ENCODE peak calls at places on chromosomes 4 and X, in eight cellular contexts. L is body of pancreas; K is fibroblast of lung; W is effector memory CD4-positive, alpha-beta T cell; I is GM23338; P is ovary; H is tibial artery; M is neuronal stem cell. A is an unnamed sample. For H3K4me1, the result is how much of the 10 kb centered on the place peaks cover.

GRCh38 chr4:87551361-87551760 is 22.2 kb upstream of the SPARCL1 start:
- DNase-seq in L (no peak), K (no peak), W (no peak), I (no peak), P (no peak), H (no peak), M (no peak), A (no peak)

GRCh38 chr4:27463816-27464215 is 603.2 kb downstream of the STIM2 start:
- DNase-seq in L (no peak), K (peak), W (no peak), I (no peak), P (no peak), H (no peak), M (no peak), A (no peak)

GRCh38 chr4:20252656-20253271 is 1.1 kb downstream of the SLIT2 start:
- DNase-seq in L (peak), K (peak), W (no peak), I (peak), P (peak), H (peak), M (peak), A (no peak)

GRCh38 chr4:122732329-122733026 is at the start of gene BBS12:
- DNase-seq in L (peak), K (peak), W (peak), I (peak), P (peak), H (peak), M (peak), A (peak)

GRCh38 chr4:2935762-2936743 is 27.2 kb downstream of the NOP14 start:
- DNase-seq in L (peak), K (peak), W (peak), I (no peak), P (no peak), H (peak), M (no peak), A (no peak)

GRCh38 chrX:120671963-120672362 is 42.1 kb upstream of the C1GALT1C1 start:
- DNase-seq in L (no peak), K (peak), W (no peak), I (no peak), P (no peak), H (no peak), M (no peak), A (no peak)

GRCh38 chr4:136557396-136557795 is 974.9 kb downstream of the PCDH18 start:
- DNase-seq in L (no peak), K (no peak), W (no peak), I (no peak), P (no peak), H (no peak), M (no peak), A (no peak)

GRCh38 chrX:18951032-18951431 is 32.9 kb downstream of the PHKA2 start:
- DNase-seq in L (no peak), K (no peak), W (no peak), I (peak), P (no peak), H (no peak), M (no peak), A (no peak)

GRCh38 chrX:153881281-153881680 is 4.7 kb downstream of the L1CAM start:
- DNase-seq in L (no peak), K (no peak), W (no peak), I (no peak), P (no peak), H (no peak), M (no peak), A (no peak)

GRCh38 chr4:184534511-184535391 is 60.4 kb upstream of the IRF2 start:
- DNase-seq in L (no peak), K (peak), W (no peak), I (peak), P (no peak), H (no peak), M (no peak), A (no peak)

GRCh38 chr4:183356173-183356825 is 34.1 kb upstream of the CLDN24 start:
- DNase-seq in L (no peak), K (no peak), W (no peak), I (no peak), P (no peak), H (no peak), M (no peak), A (no peak)

GRCh38 chr4:41620594-41621256 is 82.8 kb downstream of the LIMCH1 start:
- DNase-seq in L (no peak), K (no peak), W (no peak), I (peak), P (no peak), H (peak), M (no peak), A (no peak)

GRCh38 chr4:61501812-61502211 is 301.7 kb downstream of the ADGRL3 start:
- DNase-seq in L (no peak), K (no peak), W (no peak), I (no peak), P (no peak), H (no peak), M (no peak), A (no peak)

GRCh38 chr4:155616112-155616511 is 50.5 kb upstream of the GUCY1A1 start:
- DNase-seq in L (no peak), K (no peak), W (no peak), I (no peak), P (no peak), H (no peak), M (no peak), A (no peak)

GRCh38 chr4:145531193-145531592 is 49.5 kb downstream of the SMAD1 start:
- DNase-seq in L (peak), K (no peak), W (no peak), I (no peak), P (no peak), H (no peak), M (no peak), A (no peak)

GRCh38 chrX:39899876-39900787 is 197.6 kb downstream of the BCOR start:
- DNase-seq in L (no peak), K (no peak), W (no peak), I (no peak), P (no peak), H (no peak), M (no peak), A (no peak)

GRCh38 chr4:3369781-3370660 is 71.7 kb upstream of the HGFAC start:
- DNase-seq in L (no peak), K (peak), W (peak), I (peak), P (no peak), H (no peak), M (peak), A (no peak)

GRCh38 chrX:37862851-37863250 is 15.5 kb upstream of the DYNLT3 start:
- DNase-seq in L (no peak), K (no peak), W (no peak), I (no peak), P (no peak), H (no peak), M (no peak), A (no peak)

GRCh38 chrX:150984164-150984824 is 1.2 kb downstream of the HMGB3 start:
- DNase-seq in L (no peak), K (no peak), W (no peak), I (no peak), P (no peak), H (no peak), M (peak), A (peak)

GRCh38 chr4:124903995-124904722 is 191.6 kb upstream of the ANKRD50 start:
- DNase-seq in L (peak), K (peak), W (no peak), I (peak), P (peak), H (no peak), M (no peak), A (no peak)

GRCh38 chr4:74874785-74875367 is 58.0 kb upstream of the PARM1 start:
- DNase-seq in L (peak), K (peak), W (no peak), I (peak), P (no peak), H (no peak), M (peak), A (peak)

GRCh38 chr4:141065872-141066271 is 67.4 kb downstream of the RNF150 start:
- DNase-seq in L (no peak), K (peak), W (no peak), I (no peak), P (no peak), H (no peak), M (no peak), A (no peak)

GRCh38 chrX:51461053-51462050 is 35.0 kb downstream of the NUDT11 start:
- DNase-seq in L (no peak), K (peak), W (no peak), I (peak), P (no peak), H (no peak), M (peak), A (no peak)

GRCh38 chr4:170420255-170420693 is 330.5 kb upstream of the AADAT start:
- DNase-seq in L (no peak), K (peak), W (no peak), I (no peak), P (no peak), H (no peak), M (no peak), A (no peak)

GRCh38 chr4:17511950-17512795 is at the start of gene QDPR:
- DNase-seq in L (peak), K (peak), W (peak), I (peak), P (peak), H (peak), M (peak), A (peak)

GRCh38 chr4:186298034-186298647 is 32.2 kb downstream of the F11 start:
- DNase-seq in L (no peak), K (no peak), W (no peak), I (peak), P (no peak), H (no peak), M (no peak), A (no peak)

GRCh38 chr4:156968479-156968984 is 3.1 kb downstream of the PDGFC start:
- DNase-seq in L (peak), K (peak), W (no peak), I (peak), P (peak), H (peak), M (peak), A (peak)

GRCh38 chr4:145887241-145887964 is 51.2 kb downstream of the ZNF827 start:
- DNase-seq in L (no peak), K (peak), W (no peak), I (peak), P (peak), H (no peak), M (no peak), A (no peak)

GRCh38 chrX:40083120-40083978 is 14.4 kb downstream of the BCOR start:
- DNase-seq in L (peak), K (no peak), W (no peak), I (peak), P (peak), H (no peak), M (no peak), A (no peak)

GRCh38 chr4:36719425-36719824 is 438.0 kb downstream of the DTHD1 start:
- DNase-seq in L (no peak), K (no peak), W (no peak), I (peak), P (no peak), H (no peak), M (no peak), A (no peak)

GRCh38 chrX:152138388-152138784 is at the start of gene MAGEA10:
- DNase-seq in L (no peak), K (no peak), W (no peak), I (no peak), P (no peak), H (no peak), M (no peak), A (no peak)

GRCh38 chrX:71053217-71053621 is 14.9 kb downstream of the SNX12 start:
- DNase-seq in L (peak), K (peak), W (peak), I (peak), P (no peak), H (no peak), M (peak), A (no peak)

GRCh38 chrX:63652086-63652775 is 132.8 kb downstream of the ARHGEF9 start:
- DNase-seq in L (no peak), K (no peak), W (no peak), I (no peak), P (no peak), H (no peak), M (no peak), A (no peak)

GRCh38 chr4:8107146-8107657 is 51.4 kb downstream of the ABLIM2 start:
- DNase-seq in L (no peak), K (no peak), W (no peak), I (no peak), P (no peak), H (no peak), M (no peak), A (no peak)
- H3K4me1 ChIP-seq in L (under half), K (under half), W (under half), I (under half), P (under half), H (under half), M (under half), A (under half)

GRCh38 chrX:45801554-45801953 is 600.9 kb upstream of the DIPK2B start:
- DNase-seq in L (no peak), K (peak), W (no peak), I (peak), P (peak), H (no peak), M (no peak), A (no peak)
- H3K4me1 ChIP-seq in L (under half), K (under half), W (under half), I (half or more), P (under half), H (under half), M (under half), A (under half)

DNA sequence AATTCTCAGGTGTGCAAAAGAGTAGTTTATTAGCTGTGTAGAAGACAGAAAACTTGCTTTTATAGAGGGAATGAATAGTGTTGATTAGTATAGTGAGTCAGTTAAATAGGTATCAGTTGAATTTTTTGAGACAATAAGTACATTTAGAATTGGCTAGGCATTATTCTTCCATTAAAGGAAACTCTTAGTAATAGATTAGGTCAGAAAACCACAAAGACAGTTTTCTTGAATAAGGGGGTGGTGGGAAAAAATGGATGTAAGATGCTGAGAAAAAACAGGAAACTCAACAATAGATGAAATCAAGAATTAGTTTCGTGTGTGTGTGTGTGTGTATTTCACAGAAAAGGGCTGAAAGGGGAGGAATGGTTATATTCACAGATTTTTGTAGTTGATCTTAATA is 16.8 kb downstream of the CD38 start:
- DNase-seq in L (no peak), K (peak), W (no peak), I (no peak), P (no peak), H (no peak), M (no peak), A (no peak)
- H3K4me1 ChIP-seq in L (under half), K (under half), W (under half), I (under half), P (under half), H (under half), M (under half), A (under half)

GRCh38 chr4:4950891-4951290 is 68.4 kb downstream of the CYTL1 start:
- DNase-seq in L (no peak), K (no peak), W (no peak), I (no peak), P (no peak), H (no peak), M (no peak), A (no peak)

GRCh38 chr4:4945021-4945420 is 74.2 kb downstream of the CYTL1 start:
- DNase-seq in L (no peak), K (no peak), W (no peak), I (no peak), P (no peak), H (no peak), M (no peak), A (no peak)

GRCh38 chr4:4947721-4948120 is 71.5 kb downstream of the CYTL1 start:
- DNase-seq in L (no peak), K (no peak), W (no peak), I (no peak), P (no peak), H (no peak), M (no peak), A (no peak)

GRCh38 chr4:4946416-4946815 is 72.8 kb downstream of the CYTL1 start:
- DNase-seq in L (no peak), K (no peak), W (no peak), I (no peak), P (no peak), H (no peak), M (no peak), A (no peak)

GRCh38 chr4:4948370-4948769 is 70.9 kb downstream of the CYTL1 start:
- DNase-seq in L (no peak), K (no peak), W (no peak), I (no peak), P (no peak), H (no peak), M (no peak), A (no peak)
- H3K4me1 ChIP-seq in L (under half), K (under half), W (under half), I (under half), P (under half), H (under half), M (under half), A (under half)

GRCh38 chr4:66946761-66947160 is 598.5 kb downstream of the CENPC start:
- DNase-seq in L (no peak), K (no peak), W (no peak), I (no peak), P (no peak), H (no peak), M (no peak), A (no peak)
- H3K4me1 ChIP-seq in L (under half), K (under half), W (under half), I (under half), P (under half), H (under half), M (under half), A (under half)

DNA sequence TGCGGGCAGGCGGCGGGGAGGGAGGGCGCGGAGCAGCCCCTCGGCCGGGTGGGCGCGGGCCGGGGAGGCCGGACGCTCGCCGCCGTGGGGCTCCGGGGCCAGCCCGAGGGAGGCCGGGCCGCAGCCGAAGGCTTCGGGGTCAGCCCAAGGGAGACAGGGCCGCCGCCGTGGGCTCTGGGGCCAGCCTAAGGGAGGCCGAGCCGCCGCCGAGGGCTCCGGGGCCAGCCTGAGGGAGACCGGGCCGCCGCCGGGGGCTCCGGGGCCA is 251 bp downstream of the KIAA0232 start:
- DNase-seq in L (no peak), K (no peak), W (no peak), I (no peak), P (no peak), H (no peak), M (no peak), A (no peak)
- H3K4me1 ChIP-seq in L (under half), K (under half), W (under half), I (under half), P (under half), H (half or more), M (under half), A (under half)

DNA sequence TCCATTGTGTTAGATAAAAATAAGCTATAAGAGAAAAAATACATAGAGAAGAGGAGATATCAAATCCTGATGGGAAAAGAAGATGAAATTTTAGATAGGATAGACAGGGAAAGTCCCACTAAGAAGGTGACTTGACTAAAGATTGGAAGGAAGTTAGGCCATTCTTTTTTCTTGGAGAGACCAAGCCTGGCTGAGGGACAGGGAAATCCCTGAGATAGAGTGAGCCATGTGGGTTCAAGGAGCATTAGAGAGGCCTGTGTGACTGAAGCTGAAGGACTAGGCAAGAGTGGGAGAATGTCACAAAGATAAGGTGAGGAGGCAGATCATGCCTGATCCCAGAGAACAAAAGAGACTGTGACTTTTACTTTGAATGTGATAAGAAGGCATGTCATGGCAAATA is 5.2 kb upstream of the DDX60L start:
- DNase-seq in L (no peak), K (no peak), W (no peak), I (no peak), P (no peak), H (no peak), M (no peak), A (no peak)
- H3K4me1 ChIP-seq in L (under half), K (under half), W (under half), I (under half), P (under half), H (under half), M (under half), A (under half)

GRCh38 chrX:72268601-72269365 is 8.3 kb downstream of the RPS4X start:
- DNase-seq in L (no peak), K (peak), W (no peak), I (no peak), P (no peak), H (no peak), M (no peak), A (no peak)

GRCh38 chrX:72271812-72272211 is 5.2 kb downstream of the RPS4X start:
- DNase-seq in L (no peak), K (no peak), W (no peak), I (no peak), P (no peak), H (no peak), M (no peak), A (no peak)

GRCh38 chrX:72271091-72271490 is 6.0 kb downstream of the RPS4X start:
- DNase-seq in L (no peak), K (no peak), W (no peak), I (no peak), P (no peak), H (no peak), M (no peak), A (no peak)

GRCh38 chrX:72269671-72270251 is 7.3 kb downstream of the RPS4X start:
- DNase-seq in L (no peak), K (peak), W (peak), I (no peak), P (no peak), H (no peak), M (no peak), A (no peak)

GRCh38 chrX:72270316-72270866 is 6.7 kb downstream of the RPS4X start:
- DNase-seq in L (no peak), K (no peak), W (no peak), I (no peak), P (no peak), H (no peak), M (no peak), A (no peak)
- H3K4me1 ChIP-seq in L (under half), K (under half), W (under half), I (under half), P (under half), H (under half), M (under half), A (under half)

GRCh38 chrX:68681443-68681941 is 34.0 kb downstream of the STARD8 start:
- DNase-seq in L (no peak), K (peak), W (no peak), I (no peak), P (no peak), H (no peak), M (no peak), A (no peak)

GRCh38 chrX:68684291-68684918 is 36.9 kb downstream of the STARD8 start:
- DNase-seq in L (no peak), K (no peak), W (no peak), I (no peak), P (no peak), H (peak), M (no peak), A (no peak)

GRCh38 chrX:68683580-68683979 is 36.1 kb downstream of the STARD8 start:
- DNase-seq in L (no peak), K (no peak), W (no peak), I (no peak), P (no peak), H (no peak), M (no peak), A (no peak)

GRCh38 chrX:68684919-68685304 is 37.4 kb downstream of the STARD8 start:
- DNase-seq in L (no peak), K (no peak), W (no peak), I (no peak), P (no peak), H (no peak), M (no peak), A (no peak)

GRCh38 chrX:68682790-68683189 is 35.3 kb downstream of the STARD8 start:
- DNase-seq in L (no peak), K (no peak), W (no peak), I (no peak), P (no peak), H (no peak), M (no peak), A (no peak)
- H3K4me1 ChIP-seq in L (under half), K (under half), W (under half), I (under half), P (under half), H (under half), M (under half), A (under half)

GRCh38 chrX:68985135-68985725 is 156.4 kb downstream of the EFNB1 start:
- DNase-seq in L (no peak), K (no peak), W (no peak), I (peak), P (no peak), H (no peak), M (no peak), A (no peak)
- H3K4me1 ChIP-seq in L (under half), K (under half), W (under half), I (under half), P (under half), H (under half), M (under half), A (under half)